ENCODE peak calls at places on chromosomes 6 and 20, in eight cellular contexts. B is lung; R is neural progenitor cell; Z is heart left ventricle; N is psoas muscle; T is gastrocnemius medialis; F is CD8-positive, alpha-beta T cell; G is CD8-positive, alpha-beta memory T cell. A is an unnamed sample.

GRCh38 chr6:89792881-89793280 is 26.7 kb downstream of the MDN1 start:
- DNase-seq in B (no peak), R (peak; percentile 37), Z (no peak), N (no peak), T (peak; percentile 16), F (no peak), G (no peak), A (no peak)

GRCh38 chr6:12751694-12752304 is 35.2 kb downstream of the PHACTR1 start:
- DNase-seq in B (peak; percentile 34), R (peak; percentile 88), Z (peak; percentile 47), N (peak; percentile 22), T (no peak), F (no peak), G (no peak), A (no peak)

GRCh38 chr20:16241911-16242310 is 331.3 kb downstream of the KIF16B start:
- DNase-seq in B (no peak), R (no peak), Z (no peak), N (no peak), T (no peak), F (no peak), G (no peak), A (no peak)

GRCh38 chr6:87529221-87529620 is 56.4 kb downstream of the SLC35A1 start:
- DNase-seq in B (no peak), R (no peak), Z (no peak), N (no peak), T (no peak), F (no peak), G (no peak), A (no peak)

GRCh38 chr20:24981750-24982149 is 10.8 kb downstream of the APMAP start:
- DNase-seq in B (no peak), R (no peak), Z (peak; percentile 66), N (peak; percentile 39), T (no peak), F (no peak), G (no peak), A (no peak)

GRCh38 chr6:55941713-55942112 is 66.3 kb upstream of the BMP5 start:
- DNase-seq in B (no peak), R (no peak), Z (no peak), N (no peak), T (no peak), F (no peak), G (no peak), A (no peak)

GRCh38 chr20:47765715-47766594 is 19.3 kb downstream of the SULF2 start:
- DNase-seq in B (no peak), R (peak; percentile 82), Z (no peak), N (no peak), T (no peak), F (no peak), G (no peak), A (no peak)

GRCh38 chr6:169906741-169907418 is 155.5 kb downstream of the ERMARD start:
- DNase-seq in B (no peak), R (no peak), Z (peak; percentile 39), N (no peak), T (no peak), F (no peak), G (no peak), A (no peak)

GRCh38 chr20:34791289-34792020 is 34.0 kb downstream of the NCOA6 start:
- DNase-seq in B (no peak), R (peak; percentile 28), Z (no peak), N (no peak), T (no peak), F (no peak), G (no peak), A (peak; percentile 68)

GRCh38 chr6:157226026-157226639 is 97.2 kb downstream of the TMEM242 start:
- DNase-seq in B (no peak), R (no peak), Z (no peak), N (no peak), T (no peak), F (no peak), G (no peak), A (no peak)

GRCh38 chr6:56220078-56220477 is 27.3 kb downstream of the COL21A1 start:
- DNase-seq in B (no peak), R (no peak), Z (no peak), N (no peak), T (no peak), F (no peak), G (no peak), A (no peak)

GRCh38 chr6:3919130-3919628 is 70.0 kb downstream of the FAM50B start:
- DNase-seq in B (peak; percentile 79), R (no peak), Z (peak; percentile 44), N (peak; percentile 34), T (peak; percentile 80), F (no peak), G (no peak), A (no peak)

GRCh38 chr6:76481101-76481500 is 408.6 kb upstream of the IMPG1 start:
- DNase-seq in B (no peak), R (peak; percentile 72), Z (no peak), N (no peak), T (no peak), F (no peak), G (no peak), A (no peak)

GRCh38 chr6:123841067-123841896 is 37.6 kb downstream of the NKAIN2 start:
- DNase-seq in B (no peak), R (no peak), Z (no peak), N (no peak), T (no peak), F (no peak), G (no peak), A (no peak)

GRCh38 chr6:130675072-130675471 is 152.1 kb upstream of the SMLR1 start:
- DNase-seq in B (no peak), R (no peak), Z (no peak), N (no peak), T (no peak), F (no peak), G (no peak), A (no peak)

GRCh38 chr20:64069614-64070243 is 6.7 kb downstream of the TCEA2 start:
- DNase-seq in B (no peak), R (peak; percentile 83), Z (no peak), N (no peak), T (no peak), F (no peak), G (no peak), A (no peak)

GRCh38 chr6:45886776-45887175 is 128.9 kb downstream of the CLIC5 start:
- DNase-seq in B (no peak), R (no peak), Z (no peak), N (no peak), T (no peak), F (no peak), G (no peak), A (no peak)

GRCh38 chr6:73580247-73581149 is 59.7 kb upstream of the EEF1A1 start:
- DNase-seq in B (peak; percentile 79), R (peak; percentile 94), Z (peak; percentile 88), N (peak; percentile 87), T (peak; percentile 49), F (peak; percentile 44), G (peak; percentile 17), A (peak; percentile 95)

GRCh38 chr6:73579851-73580246 is 59.0 kb upstream of the EEF1A1 start:
- DNase-seq in B (peak; percentile 43), R (no peak), Z (peak; percentile 41), N (peak; percentile 30), T (no peak), F (no peak), G (no peak), A (no peak)

GRCh38 chr6:73581293-73581692 is 60.5 kb upstream of the EEF1A1 start:
- DNase-seq in B (no peak), R (no peak), Z (no peak), N (no peak), T (no peak), F (no peak), G (no peak), A (no peak)

GRCh38 chr6:73586416-73586974 is 65.7 kb upstream of the EEF1A1 start:
- DNase-seq in B (no peak), R (no peak), Z (no peak), N (no peak), T (peak; percentile 8), F (no peak), G (no peak), A (no peak)

DNA sequence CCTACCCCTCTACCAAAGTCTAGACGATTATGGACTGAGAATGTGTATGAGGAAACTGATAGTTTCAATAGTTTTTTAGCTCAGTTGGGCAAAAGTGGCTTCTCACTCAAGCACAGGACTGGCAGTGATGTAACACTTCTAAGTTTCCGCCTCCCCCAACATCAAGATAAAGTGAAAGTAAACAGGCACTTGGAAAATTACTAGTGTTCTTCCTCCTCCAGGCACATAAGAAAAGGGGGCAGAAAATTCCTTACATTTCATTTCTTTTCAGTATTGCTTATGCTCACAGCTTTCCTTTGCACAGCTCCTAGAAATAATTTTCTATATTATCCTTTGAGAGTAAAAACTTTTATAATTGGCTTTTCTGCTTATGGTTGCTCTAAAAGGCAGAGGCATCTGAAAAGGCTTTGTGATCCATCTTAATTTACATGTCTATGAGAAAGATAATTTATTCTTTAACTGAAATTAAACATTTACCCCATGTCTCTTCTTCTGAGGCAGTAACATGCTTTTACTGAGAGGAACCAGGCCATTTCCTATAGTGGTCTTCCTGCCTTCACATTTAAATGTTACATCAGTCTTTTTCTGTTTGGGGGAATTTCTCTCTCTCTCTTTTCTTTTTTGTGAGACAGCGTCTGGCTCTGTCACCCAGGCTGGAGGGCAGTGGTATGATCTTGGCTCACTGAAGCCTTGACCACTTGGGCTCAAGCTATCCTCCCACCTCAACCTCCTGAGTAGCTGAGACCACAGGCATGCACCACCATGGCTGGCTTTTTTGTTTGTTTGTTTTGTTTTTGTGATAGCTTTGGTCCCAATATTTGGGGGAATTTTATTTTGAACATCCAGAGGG is 65.0 kb upstream of the EEF1A1 start:
- DNase-seq in B (peak; percentile 45), R (no peak), Z (no peak), N (no peak), T (peak; percentile 29), F (peak; percentile 20), G (peak; percentile 17), A (peak; percentile 75)
- H3K4me3 ChIP-seq in B (no peak overlapping the region), R (no peak overlapping the region), Z (peak overlapping the region; percentile 20), N (peak overlapping the region; percentile 46), T (peak overlapping the region; percentile 42), F (peak overlapping the region; percentile 29), G (peak overlapping the region; percentile 46), A (peak overlapping the region; percentile 25)

DNA sequence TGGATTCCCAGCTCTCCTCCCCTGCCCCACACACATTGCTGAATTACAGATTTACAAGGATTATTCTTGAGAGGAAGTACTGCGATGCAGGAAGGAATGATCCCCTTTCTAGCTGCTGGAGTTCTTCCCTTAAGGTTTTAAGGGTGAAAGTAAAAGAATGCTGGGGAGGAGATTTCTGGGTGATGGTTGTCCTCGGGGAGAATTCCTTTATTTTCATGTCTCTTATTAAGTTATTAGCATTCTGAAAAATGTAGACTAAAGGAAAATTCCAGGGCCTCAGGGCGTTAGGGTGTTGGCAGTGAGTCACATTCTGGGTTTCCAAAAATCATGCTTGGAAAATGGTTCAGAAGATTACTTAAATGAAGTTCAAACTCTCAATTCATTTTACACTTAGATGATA is 15.9 kb upstream of the HINT3 start:
- DNase-seq in B (no peak), R (no peak), Z (no peak), N (no peak), T (no peak), F (no peak), G (no peak), A (no peak)
- H3K4me3 ChIP-seq in B (no peak overlapping the region), R (no peak overlapping the region), Z (no peak overlapping the region), N (no peak overlapping the region), T (no peak overlapping the region), F (no peak overlapping the region), G (no peak overlapping the region), A (no peak overlapping the region)

GRCh38 chr6:128150376-128150775 is 249.5 kb upstream of the THEMIS start:
- DNase-seq in B (no peak), R (no peak), Z (no peak), N (no peak), T (no peak), F (no peak), G (no peak), A (no peak)
- H3K4me3 ChIP-seq in B (no peak overlapping the region), R (no peak overlapping the region), Z (no peak overlapping the region), N (no peak overlapping the region), T (no peak overlapping the region), F (no peak overlapping the region), G (no peak overlapping the region), A (no peak overlapping the region)

GRCh38 chr6:1188199-1188598 is 123.7 kb upstream of the FOXQ1 start:
- DNase-seq in B (no peak), R (no peak), Z (no peak), N (no peak), T (no peak), F (no peak), G (no peak), A (no peak)
- H3K4me3 ChIP-seq in B (no peak overlapping the region), R (no peak overlapping the region), Z (no peak overlapping the region), N (no peak overlapping the region), T (no peak overlapping the region), F (no peak overlapping the region), G (no peak overlapping the region), A (no peak overlapping the region)

A was measured in ascending aorta.